ENCODE peak calls at places on chromosome 11, in eight cellular contexts. P is fibroblast of lung, Y is lung, J is pancreas, V is Peyer's patch, D is IMR-90, S is tibial nerve, T is uterus. I is an unnamed sample. For H3K27me3, the result is how much of the 10 kb centered on the place peaks cover.

GRCh38 chr11:2259466-2259830 is 10.9 kb downstream of the ASCL2 start:
- DNase-seq in P (no peak), V (no peak), S (no peak), D (no peak), Y (no peak), J (no peak), T (no peak), I (no peak)

GRCh38 chr11:18312663-18313420 is 9.1 kb downstream of the HPS5 start:
- DNase-seq in V (no peak), S (no peak), J (no peak), D (peak), T (no peak), Y (no peak), P (no peak), I (no peak)

GRCh38 chr11:3000032-3000961 is 8.2 kb upstream of the NAP1L4 start:
- DNase-seq in S (no peak), Y (no peak), T (no peak), V (no peak), J (peak), D (peak), P (peak), I (no peak)

GRCh38 chr11:72244317-72245231 is 598 bp upstream of the PHOX2A start:
- DNase-seq in D (no peak), P (no peak), T (no peak), Y (no peak), S (no peak), J (no peak), V (no peak), I (no peak)

GRCh38 chr11:9571071-9571765 is 2.3 kb upstream of the WEE1 start:
- DNase-seq in S (no peak), J (no peak), V (no peak), Y (no peak), P (no peak), D (no peak), T (no peak), I (no peak)

GRCh38 chr11:86301742-86302091 is 323 bp upstream of the HIKESHI start:
- DNase-seq in P (no peak), T (no peak), S (no peak), D (no peak), J (no peak), V (no peak), Y (no peak), I (no peak)

GRCh38 chr11:14583252-14584105 is 60.1 kb upstream of the PDE3B start:
- DNase-seq in P (peak), T (no peak), D (no peak), S (no peak), Y (no peak), V (no peak), J (peak), I (no peak)

GRCh38 chr11:75474240-75474639 is 41.2 kb upstream of the KLHL35 start:
- DNase-seq in D (peak), V (no peak), Y (no peak), S (no peak), J (no peak), T (no peak), P (peak), I (no peak)

GRCh38 chr11:118117790-118118601 is 31.2 kb upstream of the SMIM35 start:
- DNase-seq in J (no peak), V (no peak), D (no peak), T (no peak), P (no peak), Y (no peak), S (no peak), I (no peak)

GRCh38 chr11:100546714-100547113 is 140.4 kb upstream of the ARHGAP42 start:
- DNase-seq in J (no peak), V (no peak), S (no peak), D (peak), T (no peak), P (peak), Y (no peak), I (no peak)

GRCh38 chr11:126307706-126308105 is 3.8 kb downstream of the DCPS start:
- DNase-seq in T (no peak), V (no peak), Y (no peak), S (no peak), D (peak), P (peak), J (no peak), I (no peak)

GRCh38 chr11:57885298-57886035 is 123.9 kb downstream of the CTNND1 start:
- DNase-seq in S (no peak), J (no peak), D (peak), P (no peak), T (no peak), V (no peak), Y (no peak), I (no peak)

GRCh38 chr11:83162377-83162776 is 5.4 kb downstream of the PCF11 start:
- DNase-seq in Y (no peak), T (no peak), S (no peak), P (peak), J (no peak), V (no peak), D (peak), I (no peak)

GRCh38 chr11:120186799-120187591 is 23.8 kb upstream of the OAF start:
- DNase-seq in Y (no peak), J (no peak), P (no peak), V (no peak), T (peak), S (no peak), D (peak), I (no peak)

GRCh38 chr11:19872526-19873135 is 160.0 kb downstream of the NAV2 start:
- DNase-seq in J (no peak), V (no peak), T (no peak), S (no peak), P (no peak), D (no peak), Y (no peak), I (no peak)

GRCh38 chr11:67680701-67681472 is 6.5 kb upstream of the ALDH3B2 start:
- DNase-seq in J (no peak), S (no peak), P (no peak), Y (no peak), T (no peak), D (no peak), V (no peak), I (no peak)

GRCh38 chr11:67409261-67409666 is 5.4 kb downstream of the TBC1D10C start:
- DNase-seq in J (no peak), S (no peak), P (no peak), Y (no peak), T (no peak), D (no peak), V (peak), I (peak)

GRCh38 chr11:112718483-112718882 is 242.7 kb upstream of the NCAM1 start:
- DNase-seq in S (no peak), T (no peak), P (no peak), D (no peak), J (no peak), Y (no peak), V (no peak), I (no peak)

GRCh38 chr11:76314741-76315090 is 66.2 kb downstream of the THAP12 start:
- DNase-seq in J (no peak), T (no peak), P (peak), S (no peak), D (peak), V (no peak), Y (no peak), I (no peak)

GRCh38 chr11:69297926-69298777 is 4.2 kb downstream of the MYEOV start:
- DNase-seq in P (peak), D (peak), T (peak), Y (peak), V (peak), S (peak), J (peak), I (peak)

GRCh38 chr11:117993988-117994741 is 8.0 kb downstream of the IL10RA start:
- DNase-seq in P (no peak), T (no peak), Y (no peak), D (no peak), S (peak), V (no peak), J (no peak), I (peak)

GRCh38 chr11:7306900-7307299 is 55.2 kb downstream of the SYT9 start:
- DNase-seq in Y (no peak), V (no peak), P (no peak), J (no peak), T (no peak), S (no peak), D (no peak), I (no peak)

GRCh38 chr11:130449996-130450419 is 1.6 kb downstream of the ADAMTS15 start:
- DNase-seq in P (peak), Y (peak), T (peak), D (peak), V (no peak), S (peak), J (no peak), I (no peak)

GRCh38 chr11:71201936-71202597 is 50.3 kb downstream of the SHANK2 start:
- DNase-seq in P (no peak), Y (no peak), J (no peak), T (no peak), D (no peak), S (no peak), V (no peak), I (no peak)

GRCh38 chr11:71200172-71200716 is 52.1 kb downstream of the SHANK2 start:
- DNase-seq in S (no peak), T (no peak), Y (no peak), P (no peak), J (no peak), V (no peak), D (no peak), I (no peak)

GRCh38 chr11:71201231-71201630 is 51.1 kb downstream of the SHANK2 start:
- DNase-seq in T (no peak), J (no peak), P (no peak), V (no peak), Y (no peak), S (no peak), D (no peak), I (no peak)

GRCh38 chr11:71199226-71199815 is 53.1 kb downstream of the SHANK2 start:
- DNase-seq in D (no peak), P (no peak), T (no peak), S (no peak), Y (no peak), J (no peak), V (no peak), I (no peak)

DNA sequence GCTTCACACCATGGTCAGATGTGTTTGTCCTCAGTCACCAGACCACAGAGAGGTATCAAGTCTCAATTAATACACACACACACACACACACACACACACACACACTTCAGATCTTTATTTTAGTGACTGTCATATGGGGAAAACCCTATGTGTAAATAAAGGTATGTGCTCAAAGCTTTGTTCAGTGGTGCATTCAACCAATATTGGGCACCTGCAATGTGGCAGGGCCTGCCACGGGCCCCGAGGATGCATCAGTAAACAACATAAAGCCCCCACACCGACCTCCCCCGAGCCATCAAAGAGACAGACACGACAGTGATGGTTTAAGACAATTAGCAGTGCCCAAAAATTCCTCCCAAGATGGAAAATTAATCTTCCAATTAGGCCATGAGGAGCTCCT is 51.6 kb downstream of the SHANK2 start:
- DNase-seq in S (no peak), V (no peak), J (no peak), D (no peak), T (no peak), P (no peak), Y (no peak), I (no peak)
- H3K4me3 ChIP-seq in S (no peak), V (no peak), J (no peak), D (no peak), T (no peak), P (no peak), Y (no peak), I (no peak)

DNA sequence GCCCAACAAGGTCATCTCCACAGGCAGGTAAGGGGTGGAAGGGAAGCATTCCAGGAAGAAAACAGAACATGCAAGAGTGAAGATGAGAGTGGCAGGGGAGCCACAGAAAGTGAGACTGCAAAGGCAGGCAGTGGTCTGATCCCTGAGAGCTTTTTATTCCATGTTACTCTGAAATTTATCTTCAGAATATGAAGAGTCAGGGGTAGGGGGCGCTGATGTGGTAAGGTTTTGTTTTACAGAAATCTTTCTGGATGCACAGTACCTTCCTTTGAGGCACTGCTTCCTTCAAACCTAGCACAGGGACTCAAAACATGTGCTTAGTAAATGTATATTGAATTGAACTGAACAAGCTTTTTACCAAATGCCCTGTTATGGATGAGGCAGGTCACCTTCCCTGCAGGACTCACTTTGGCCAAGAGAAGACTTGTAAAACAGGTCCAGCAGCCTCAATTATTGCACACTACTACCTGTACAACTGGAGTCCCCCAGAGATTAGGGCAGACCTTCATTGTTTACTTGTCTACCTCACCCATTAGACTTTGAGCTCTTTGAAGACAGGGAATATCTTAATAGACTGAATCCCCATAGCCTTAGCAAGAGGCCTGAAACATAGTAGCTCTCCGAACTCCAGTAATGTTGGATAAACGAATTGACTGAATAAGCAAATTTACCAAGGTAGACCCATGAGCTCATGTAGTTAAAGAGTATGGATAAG is 2.2 kb downstream of the PAK1 start:
- DNase-seq in S (peak), D (no peak), T (no peak), V (no peak), J (peak), Y (no peak), P (peak), I (peak)
- H3K27ac ChIP-seq in S (no peak), D (no peak), T (no peak), V (no peak), J (peak), Y (no peak), P (no peak), I (no peak)

DNA sequence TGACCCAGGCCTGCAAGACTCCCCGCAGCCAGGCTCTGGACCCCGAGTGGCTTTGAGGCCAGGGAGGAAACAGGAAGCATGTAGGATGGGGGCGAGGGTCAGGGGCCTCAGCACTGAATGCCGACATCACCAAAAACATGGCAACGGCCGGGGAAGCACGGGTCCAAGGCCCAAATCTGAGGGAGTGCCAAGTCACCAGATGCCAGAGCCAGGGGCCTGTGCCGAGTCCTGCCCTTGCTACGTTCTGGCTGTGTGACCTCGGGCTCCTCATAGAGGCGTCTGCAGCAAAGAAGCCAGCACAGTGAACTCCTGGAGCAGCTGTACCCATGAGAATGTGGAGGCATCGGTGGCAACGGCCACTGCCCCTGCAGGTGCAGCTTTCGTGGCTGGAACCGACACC is 420.7 kb downstream of the CTTN start:
- DNase-seq in P (no peak), V (no peak), Y (no peak), D (no peak), T (no peak), S (no peak), J (no peak), I (no peak)
- H3K27me3 ChIP-seq in P (under half), V (under half), Y (under half), D (under half), T (under half), S (under half), J (under half), I (under half)

GRCh38 chr11:1152316-1153104 is 5.2 kb upstream of the MUC5AC start:
- DNase-seq in D (peak), S (no peak), P (peak), T (no peak), J (no peak), Y (no peak), V (no peak), I (peak)

GRCh38 chr11:1153105-1153950 is 4.4 kb upstream of the MUC5AC start:
- DNase-seq in D (no peak), S (no peak), P (peak), T (no peak), Y (no peak), V (peak), J (no peak), I (no peak)

GRCh38 chr11:1155274-1155693 is 2.5 kb upstream of the MUC5AC start:
- DNase-seq in J (no peak), Y (no peak), P (no peak), D (peak), T (no peak), S (no peak), V (no peak), I (no peak)

GRCh38 chr11:1151366-1152315 is 6.1 kb upstream of the MUC5AC start:
- DNase-seq in S (no peak), V (peak), D (no peak), P (no peak), Y (no peak), J (no peak), T (no peak), I (no peak)

DNA sequence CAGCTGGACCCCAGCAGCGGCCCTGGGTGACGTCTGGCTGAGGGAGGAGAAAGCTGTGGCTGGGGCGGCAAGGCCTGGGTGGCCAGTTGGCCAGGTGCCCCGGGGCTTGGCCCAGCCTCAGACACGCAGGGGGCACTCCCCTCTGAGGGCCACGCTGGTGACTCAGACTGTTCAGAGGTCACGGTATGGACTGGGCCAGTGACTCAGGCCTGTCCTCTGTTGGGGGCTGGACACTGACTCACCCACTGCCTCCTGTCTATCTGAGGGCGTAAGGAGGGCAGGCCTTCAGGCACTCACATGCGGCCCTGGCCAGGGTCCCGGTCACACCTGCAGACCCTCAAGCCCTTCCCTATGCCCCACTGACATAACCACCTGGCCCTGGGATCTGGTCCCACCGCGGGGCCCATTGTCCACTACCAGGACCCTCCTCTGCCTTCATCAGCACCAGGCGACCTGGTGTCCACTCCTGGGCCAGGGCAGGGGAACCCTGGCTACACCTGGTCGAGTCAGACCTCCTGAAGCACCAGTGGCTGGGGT is 3.7 kb upstream of the MUC5AC start:
- DNase-seq in V (peak), T (peak), J (no peak), P (peak), D (peak), S (peak), Y (peak), I (no peak)
- H3K4me3 ChIP-seq in V (no peak), T (no peak), J (no peak), P (no peak), D (no peak), S (no peak), Y (no peak), I (no peak)

GRCh38 chr11:95991101-95991500 is 67.2 kb upstream of the MTMR2 start:
- DNase-seq in Y (no peak), P (no peak), J (no peak), T (no peak), V (no peak), D (no peak), S (no peak), I (no peak)

GRCh38 chr11:95989216-95989615 is 65.3 kb upstream of the MTMR2 start:
- DNase-seq in V (no peak), D (no peak), P (no peak), S (no peak), J (no peak), T (no peak), Y (no peak), I (no peak)

GRCh38 chr11:95989780-95990179 is 65.9 kb upstream of the MTMR2 start:
- DNase-seq in V (no peak), P (no peak), S (no peak), J (no peak), T (no peak), Y (no peak), D (no peak), I (no peak)

GRCh38 chr11:95993438-95994339 is 69.8 kb upstream of the MTMR2 start:
- DNase-seq in P (peak), D (peak), S (no peak), T (no peak), J (no peak), V (no peak), Y (no peak), I (no peak)

GRCh38 chr11:95991545-95991944 is 67.6 kb upstream of the MTMR2 start:
- DNase-seq in D (peak), Y (no peak), P (peak), V (no peak), J (no peak), T (no peak), S (no peak), I (no peak)
- H3K27ac ChIP-seq in D (peak), Y (peak), P (peak), V (no peak), J (no peak), T (no peak), S (peak), I (no peak)

GRCh38 chr11:45662096-45662664 is 3.2 kb downstream of the CHST1 start:
- DNase-seq in Y (no peak), D (no peak), V (no peak), T (no peak), P (no peak), S (no peak), J (no peak), I (no peak)

GRCh38 chr11:45659818-45660160 is 5.6 kb downstream of the CHST1 start:
- DNase-seq in V (no peak), S (no peak), D (no peak), Y (no peak), J (no peak), T (no peak), P (no peak), I (no peak)

GRCh38 chr11:45659031-45659817 is 6.2 kb downstream of the CHST1 start:
- DNase-seq in P (no peak), J (no peak), V (no peak), S (no peak), Y (no peak), D (no peak), T (no peak), I (no peak)

GRCh38 chr11:45661417-45662055 is 3.9 kb downstream of the CHST1 start:
- DNase-seq in D (no peak), Y (no peak), S (no peak), P (no peak), T (no peak), J (no peak), V (no peak), I (no peak)

DNA sequence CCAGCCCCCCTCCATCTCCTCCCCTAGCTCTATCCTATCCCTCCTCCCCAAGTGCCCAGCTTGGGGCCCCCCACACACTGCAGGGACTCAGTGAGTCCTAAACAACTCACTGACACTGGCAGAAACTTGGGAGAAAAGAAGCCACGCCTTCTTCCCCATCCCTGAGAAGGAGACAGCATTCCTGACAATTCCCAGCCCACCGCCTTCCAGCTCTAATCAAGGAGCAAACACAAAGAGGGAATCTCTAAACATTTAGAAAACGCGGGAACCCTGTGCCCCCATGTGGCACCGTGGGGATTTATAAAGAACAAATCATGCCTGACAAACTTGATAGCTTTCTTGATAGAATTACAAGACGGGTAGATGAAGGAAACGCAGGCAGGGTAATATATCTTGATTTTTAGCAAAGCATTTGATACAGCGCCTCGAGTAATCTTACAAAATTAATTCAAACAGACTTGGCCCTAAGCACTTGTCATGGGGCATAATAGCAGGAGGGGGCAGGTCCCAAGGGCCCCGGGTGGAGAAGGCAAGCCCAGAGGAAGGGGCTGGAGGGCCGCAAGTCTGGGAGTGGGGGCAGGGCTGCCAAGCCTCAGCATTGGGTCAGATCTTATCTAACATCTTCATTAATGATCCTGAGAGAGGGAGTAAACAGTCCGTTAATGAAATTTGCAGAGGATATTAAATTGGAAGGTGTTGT is 4.6 kb downstream of the CHST1 start:
- DNase-seq in D (no peak), T (no peak), Y (no peak), J (no peak), S (no peak), V (no peak), P (no peak), I (no peak)
- H3K27me3 ChIP-seq in D (under half), T (under half), Y (under half), J (under half), S (half or more), V (under half), P (under half), I (half or more)